ENCODE peak calls at places on chromosomes 16 and 17, in six cellular contexts. O is stimulated activated CD4-positive, alpha-beta T cell treated with anti-CD3 and anti-CD28 coated beads, Interleukin-12 subunit alpha, Interleukin-12 subunit beta, amount 100 ng/mL, for 4 hours; S is iris pigment epithelial cell; N is NCI-H2171 treated with DMSO at 0.1 percent for 48 hours; C is fibroblast of the conjunctiva; Q is GM19239. K is an unnamed sample.

GRCh38 chr17:69874220-69874670 is 200.8 kb upstream of the KCNJ16 start:
- DNase-seq in S (peak; percentile 89), C (peak; percentile 43), Q (no peak), N (no peak), O (no peak), K (no peak)

GRCh38 chr16:66365588-66365987 is 903 bp upstream of the CDH5 start:
- DNase-seq in O (no peak), Q (no peak), C (peak; percentile 33), N (no peak), S (peak; percentile 54), K (no peak)

GRCh38 chr16:50402298-50402895 is 33.6 kb upstream of the BRD7 start:
- DNase-seq in Q (no peak), N (no peak), C (no peak), S (no peak), O (no peak), K (no peak)

GRCh38 chr16:53053967-53054669 is 673 bp upstream of the CHD9 start:
- DNase-seq in S (no peak), Q (no peak), O (no peak), N (peak; percentile 54), C (no peak), K (peak; percentile 44)

GRCh38 chr17:45298546-45299285 is 18.1 kb downstream of the MAP3K14 start:
- DNase-seq in O (no peak), C (no peak), N (peak; percentile 69), S (no peak), Q (no peak), K (no peak)

GRCh38 chr17:76199466-76199865 is 40.8 kb downstream of the RNF157 start:
- DNase-seq in N (peak; percentile 33), Q (no peak), O (peak; percentile 44), S (no peak), C (no peak), K (peak; percentile 58)

GRCh38 chr17:58333396-58334207 is 5.0 kb upstream of the TSPOAP1 start:
- DNase-seq in C (no peak), N (no peak), Q (no peak), S (no peak), O (no peak), K (no peak)

GRCh38 chr17:33651631-33652030 is 358.5 kb upstream of the ASIC2 start:
- DNase-seq in O (no peak), N (no peak), C (no peak), Q (no peak), S (peak; percentile 3), K (no peak)

GRCh38 chr16:85234310-85235235 is 122.3 kb upstream of the CIBAR2 start:
- DNase-seq in C (peak; percentile 68), S (peak; percentile 91), N (peak; percentile 94), O (no peak), Q (no peak), K (peak; percentile 86)

GRCh38 chr16:642189-643049 is 791 bp downstream of the MCRIP2 start:
- DNase-seq in Q (peak; percentile 69), N (no peak), C (no peak), O (peak; percentile 46), S (peak; percentile 33), K (no peak)

GRCh38 chr16:81873843-81874752 is 95.0 kb downstream of the PLCG2 start:
- DNase-seq in N (peak; percentile 43), O (peak; percentile 25), C (no peak), S (peak; percentile 45), Q (peak; percentile 54), K (peak; percentile 45)

GRCh38 chr17:49817993-49818392 is 29.5 kb downstream of the KAT7 start:
- DNase-seq in Q (no peak), N (no peak), O (no peak), S (no peak), C (no peak), K (no peak)

GRCh38 chr17:38353084-38353604 is 1.5 kb downstream of the SOCS7 start:
- DNase-seq in S (no peak), O (no peak), Q (no peak), N (no peak), C (no peak), K (peak; percentile 15)

GRCh38 chr16:76535-77272 is 1.3 kb upstream of the MPG start:
- DNase-seq in Q (no peak), C (peak; percentile 75), S (peak; percentile 77), N (no peak), O (no peak), K (peak; percentile 83)

GRCh38 chr16:88264641-88265285 is 118.0 kb upstream of the ZNF469 start:
- DNase-seq in Q (no peak), S (peak; percentile 94), O (peak; percentile 30), C (peak; percentile 87), N (peak; percentile 13), K (peak; percentile 76)

GRCh38 chr16:29231231-29231630 is 175.3 kb downstream of the NPIPB11 start:
- DNase-seq in N (no peak), C (no peak), S (peak; percentile 18), O (no peak), Q (no peak), K (peak; percentile 59)

GRCh38 chr16:13168091-13168572 is 266.7 kb downstream of the SHISA9 start:
- DNase-seq in C (no peak), Q (no peak), O (no peak), S (no peak), N (peak; percentile 75), K (peak; percentile 2)

GRCh38 chr17:2190014-2190413 is 113.6 kb downstream of the SMG6 start:
- DNase-seq in C (no peak), N (no peak), S (peak; percentile 35), O (no peak), Q (no peak), K (no peak)

GRCh38 chr16:80824623-80825364 is 20.4 kb upstream of the CDYL2 start:
- DNase-seq in O (peak; percentile 17), N (peak; percentile 55), Q (no peak), C (peak; percentile 51), S (peak; percentile 68), K (peak; percentile 36)

GRCh38 chr16:30886145-30886544 is 7.7 kb downstream of the BCL7C start:
- DNase-seq in O (no peak), S (no peak), C (no peak), Q (no peak), N (no peak), K (no peak)

GRCh38 chr17:43849116-43849515 is 2.1 kb downstream of the CD300LG start:
- DNase-seq in Q (no peak), C (no peak), N (no peak), S (no peak), O (no peak), K (no peak)

GRCh38 chr17:59607817-59608403 is 11.8 kb upstream of the CLTC start:
- DNase-seq in N (no peak), Q (no peak), S (no peak), O (peak; percentile 13), C (no peak), K (peak; percentile 20)

GRCh38 chr17:74368341-74369152 is 1.2 kb downstream of the GPR142 start:
- DNase-seq in O (peak; percentile 71), C (peak; percentile 27), N (peak; percentile 68), Q (peak; percentile 85), S (peak; percentile 40), K (peak; percentile 59)

GRCh38 chr16:66561381-66562080 is 4.7 kb upstream of the CMTM1 start:
- DNase-seq in S (no peak), N (no peak), C (no peak), O (no peak), Q (no peak), K (no peak)

GRCh38 chr17:59725691-59726090 is 18.2 kb downstream of the VMP1 start:
- DNase-seq in C (peak; percentile 38), N (no peak), S (peak; percentile 45), Q (no peak), O (no peak), K (no peak)

GRCh38 chr17:50518265-50519023 is 10.2 kb downstream of the MYCBPAP start:
- DNase-seq in O (no peak), Q (no peak), S (peak; percentile 49), N (peak; percentile 46), C (no peak), K (no peak)

GRCh38 chr16:9124444-9124843 is 33.0 kb downstream of the HAPSTR1 start:
- DNase-seq in C (no peak), Q (no peak), N (no peak), S (no peak), O (no peak), K (no peak)

GRCh38 chr17:50425001-50425681 is 877 bp upstream of the ACSF2 start:
- DNase-seq in N (no peak), O (no peak), Q (no peak), C (no peak), S (no peak), K (no peak)

K was measured in SJCRH30.